ENCODE peak calls at places on chromosome 1, in four cellular contexts. N, H, X and U are unnamed samples.

GRCh38 chr1:110872745-110873435 is at the start of gene CD53:
- DNase-seq in N (no peak), H (no peak), X (no peak), U (peak; percentile 89)

GRCh38 chr1:202283991-202284390 is 57.7 kb downstream of the UBE2T start:
- DNase-seq in N (peak; percentile 69), H (peak; percentile 87), X (no peak), U (no peak)

GRCh38 chr1:19918057-19918456 is 5.4 kb downstream of the PLA2G2E start:
- DNase-seq in N (peak; percentile 90), H (peak; percentile 66), X (peak; percentile 85), U (peak; percentile 86)

GRCh38 chr1:195766709-195767108 is 841.5 kb downstream of the KCNT2 start:
- DNase-seq in N (no peak), H (peak; percentile 47), X (no peak), U (no peak)

GRCh38 chr1:33306561-33307493 is 14.1 kb downstream of the A3GALT2 start:
- DNase-seq in N (peak; percentile 49), H (no peak), X (no peak), U (no peak)

GRCh38 chr1:26405281-26405915 is 5.2 kb upstream of the LIN28A start:
- DNase-seq in N (peak; percentile 32), H (peak; percentile 82), X (no peak), U (no peak)

GRCh38 chr1:10339815-10340214 is 59.0 kb upstream of the PGD start:
- DNase-seq in N (peak; percentile 84), H (peak; percentile 90), X (peak; percentile 32), U (no peak)

GRCh38 chr1:114702699-114703098 is 7.4 kb upstream of the AMPD1 start:
- DNase-seq in N (no peak), H (no peak), X (no peak), U (peak; percentile 59)

GRCh38 chr1:212034516-212035122 is 738 bp downstream of the INTS7 start:
- DNase-seq in N (no peak), H (no peak), X (no peak), U (no peak)

GRCh38 chr1:151175910-151176309 is at the start of gene TMOD4:
- DNase-seq in N (peak; percentile 27), H (no peak), X (no peak), U (no peak)
- TF ChIP-seq CTCF in N (peak; percentile 65), H (peak; percentile 64), X (peak; percentile 23), U (peak; percentile 51)

GRCh38 chr1:7672864-7673263 is 98.2 kb upstream of the VAMP3 start:
- DNase-seq in N (no peak), H (no peak), X (no peak), U (no peak)
- H3K4me3 ChIP-seq in N (no peak overlapping the region), H (no peak overlapping the region), X (no peak overlapping the region), U (no peak overlapping the region)

GRCh38 chr1:150832597-150832996 is 24.5 kb upstream of the CTSK start:
- DNase-seq in N (no peak), H (no peak), X (no peak), U (no peak)

GRCh38 chr1:150826299-150826698 is 18.2 kb upstream of the CTSK start:
- DNase-seq in N (no peak), H (no peak), X (no peak), U (no peak)

GRCh38 chr1:150829751-150830150 is 21.7 kb upstream of the CTSK start:
- DNase-seq in N (no peak), H (no peak), X (no peak), U (no peak)
- TF ChIP-seq CTCF in N (peak; percentile 48), H (peak; percentile 5), X (no peak), U (peak; percentile 34)

DNA sequence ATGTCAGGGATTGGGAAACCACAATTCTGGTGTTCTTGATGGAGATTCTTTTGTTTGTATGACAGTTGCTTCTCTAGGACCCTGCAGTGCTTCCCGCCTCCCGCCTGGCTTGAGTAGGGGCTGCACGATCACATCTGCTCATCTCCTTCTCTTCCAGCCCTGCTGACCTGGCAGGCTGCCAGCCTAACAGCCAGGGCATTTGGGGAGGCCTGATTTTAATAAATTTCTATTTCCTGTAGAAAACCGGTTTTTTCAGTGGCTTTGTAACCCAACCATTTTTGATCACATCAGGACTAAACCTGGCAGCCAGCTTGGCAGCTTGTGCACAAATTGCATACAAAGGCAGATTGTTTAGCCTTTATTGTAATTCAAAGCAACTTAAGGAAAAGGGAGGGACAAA is 78.9 kb downstream of the UBE2U start:
- DNase-seq in N (no peak), H (no peak), X (no peak), U (no peak)
- H3K4me3 ChIP-seq in N (no peak overlapping the region), H (no peak overlapping the region), X (no peak overlapping the region), U (no peak overlapping the region)

DNA sequence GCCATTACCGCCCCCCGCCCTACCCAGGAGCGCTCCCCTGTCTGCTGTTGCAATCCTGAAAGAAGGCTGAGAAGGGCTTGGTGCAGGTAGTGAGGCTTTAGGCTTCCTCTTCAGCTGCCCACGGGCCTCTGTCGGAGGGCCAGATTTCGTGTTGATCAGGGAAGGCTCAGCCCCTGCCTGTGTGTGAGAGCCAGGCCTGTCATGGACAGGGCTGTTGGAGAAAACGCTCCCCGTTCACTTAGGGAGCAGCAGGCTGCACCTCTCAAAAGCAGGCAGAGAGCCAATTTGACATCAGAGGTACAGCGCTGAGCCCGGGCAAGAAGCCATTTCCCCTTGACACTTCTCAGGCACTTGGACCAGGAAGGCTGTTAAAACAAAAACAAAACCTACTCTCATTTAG is 19.0 kb downstream of the TEX35 start:
- DNase-seq in N (no peak), H (no peak), X (no peak), U (no peak)
- TF ChIP-seq CTCF in N (no peak), H (no peak), X (no peak), U (no peak)

GRCh38 chr1:54476231-54477109 is 70.3 kb upstream of the SSBP3 start:
- DNase-seq in N (peak; percentile 44), H (no peak), X (no peak), U (no peak)
- H3K4me3 ChIP-seq in N (no peak overlapping the region), H (no peak overlapping the region), X (no peak overlapping the region), U (no peak overlapping the region)

GRCh38 chr1:73781257-73781656 is 416.7 kb downstream of the LRRIQ3 start:
- DNase-seq in N (peak; percentile 1), H (peak; percentile 36), X (no peak), U (no peak)

GRCh38 chr1:73782901-73783300 is 415.1 kb downstream of the LRRIQ3 start:
- DNase-seq in N (peak; percentile 1), H (peak; percentile 23), X (no peak), U (no peak)

GRCh38 chr1:73783367-73783766 is 414.6 kb downstream of the LRRIQ3 start:
- DNase-seq in N (peak; percentile 3), H (no peak), X (no peak), U (no peak)

GRCh38 chr1:73778511-73778910 is 419.5 kb downstream of the LRRIQ3 start:
- DNase-seq in N (no peak), H (no peak), X (no peak), U (no peak)
- TF ChIP-seq CTCF in N (no peak), H (no peak), X (no peak), U (no peak)